ENCODE peak calls at places on chromosomes 4 and X, in eight cellular contexts. A is pancreas; Q is H7; X is AG09309; D is GM23338; J is effector memory CD4-positive, alpha-beta T cell; E is fibroblast of mammary gland; L is mucosa of descending colon. H is an unnamed sample.

GRCh38 chr4:32161382-32161781 is 1441.2 kb downstream of the PCDH7 start:
- DNase-seq in A (no peak), Q (no peak), X (no peak), D (no peak), J (no peak), E (peak; percentile 26), L (no peak), H (no peak)

GRCh38 chrX:45502396-45502795 is 301.7 kb upstream of the DIPK2B start:
- DNase-seq in A (no peak), Q (no peak), X (no peak), D (no peak), J (no peak), E (no peak), L (no peak), H (no peak)

GRCh38 chr4:113837397-113837796 is 75.9 kb upstream of the CAMK2D start:
- DNase-seq in A (no peak), Q (no peak), X (peak; percentile 74), D (no peak), J (no peak), E (peak; percentile 93), L (no peak), H (no peak)

GRCh38 chr4:138707746-138708145 is 307.8 kb upstream of the NOCT start:
- DNase-seq in A (no peak), Q (no peak), X (no peak), D (no peak), J (no peak), E (peak; percentile 51), L (no peak), H (no peak)

GRCh38 chr4:138647433-138647832 is 368.1 kb upstream of the NOCT start:
- DNase-seq in A (no peak), Q (no peak), X (no peak), D (peak; percentile 33), J (no peak), E (no peak), L (no peak), H (no peak)

GRCh38 chr4:973431-974397 is at the start of gene DGKQ:
- DNase-seq in A (peak; percentile 90), Q (peak; percentile 100), X (peak; percentile 18), D (peak; percentile 74), J (peak; percentile 87), E (peak; percentile 67), L (peak; percentile 90), H (peak; percentile 87)

GRCh38 chr4:95268819-95269565 is 279.8 kb downstream of the UNC5C start:
- DNase-seq in A (no peak), Q (no peak), X (no peak), D (no peak), J (no peak), E (peak; percentile 20), L (no peak), H (no peak)

GRCh38 chr4:119025440-119025839 is 110.2 kb upstream of the MYOZ2 start:
- DNase-seq in A (no peak), Q (no peak), X (no peak), D (no peak), J (no peak), E (peak; percentile 77), L (peak; percentile 62), H (no peak)

GRCh38 chr4:1294891-1295290 is 5.2 kb downstream of the MAEA start:
- DNase-seq in A (no peak), Q (peak; percentile 60), X (no peak), D (no peak), J (no peak), E (no peak), L (no peak), H (no peak)

GRCh38 chr4:172826346-172826745 is 342.3 kb upstream of the GALNT7 start:
- DNase-seq in A (no peak), Q (no peak), X (no peak), D (no peak), J (no peak), E (no peak), L (no peak), H (no peak)

GRCh38 chrX:153708415-153708814 is 15.8 kb downstream of the BCAP31 start:
- DNase-seq in A (peak; percentile 83), Q (peak; percentile 83), X (no peak), D (peak; percentile 73), J (peak; percentile 12), E (peak; percentile 84), L (peak; percentile 81), H (no peak)

GRCh38 chrX:45849261-45849660 is 648.6 kb upstream of the DIPK2B start:
- DNase-seq in A (no peak), Q (peak; percentile 19), X (peak; percentile 70), D (peak; percentile 14), J (no peak), E (peak; percentile 86), L (no peak), H (peak; percentile 16)

GRCh38 chrX:134377537-134377936 is 82.4 kb upstream of the HPRT1 start:
- DNase-seq in A (no peak), Q (no peak), X (no peak), D (no peak), J (no peak), E (peak; percentile 54), L (no peak), H (no peak)

GRCh38 chr4:10736895-10737294 is 52.3 kb upstream of the CLNK start:
- DNase-seq in A (no peak), Q (no peak), X (no peak), D (peak; percentile 21), J (no peak), E (no peak), L (no peak), H (no peak)

GRCh38 chrX:120429776-120430535 is 39.1 kb downstream of the LAMP2 start:
- DNase-seq in A (no peak), Q (no peak), X (no peak), D (no peak), J (no peak), E (no peak), L (no peak), H (no peak)

GRCh38 chrX:8233091-8233490 is 62.0 kb upstream of the VCX2 start:
- DNase-seq in A (no peak), Q (no peak), X (no peak), D (no peak), J (no peak), E (no peak), L (no peak), H (no peak)

GRCh38 chr4:6541789-6542188 is 33.2 kb upstream of the MAN2B2 start:
- DNase-seq in A (no peak), Q (no peak), X (no peak), D (no peak), J (no peak), E (no peak), L (no peak), H (no peak)

GRCh38 chr4:82951196-82951595 is 50.7 kb downstream of the THAP9 start:
- DNase-seq in A (no peak), Q (no peak), X (no peak), D (no peak), J (no peak), E (no peak), L (no peak), H (no peak)

GRCh38 chr4:175308236-175308635 is 390.1 kb downstream of the ADAM29 start:
- DNase-seq in A (no peak), Q (no peak), X (no peak), D (no peak), J (no peak), E (peak; percentile 51), L (no peak), H (no peak)

GRCh38 chr4:13989496-13989895 is 362.0 kb upstream of the BOD1L1 start:
- DNase-seq in A (no peak), Q (no peak), X (no peak), D (no peak), J (no peak), E (peak; percentile 42), L (no peak), H (no peak)

GRCh38 chrX:7190157-7190556 is 42.2 kb upstream of the PUDP start:
- DNase-seq in A (no peak), Q (no peak), X (no peak), D (no peak), J (no peak), E (no peak), L (no peak), H (no peak)

GRCh38 chr4:25859429-25860148 is 3.2 kb downstream of the SEL1L3 start:
- DNase-seq in A (no peak), Q (no peak), X (no peak), D (no peak), J (peak; percentile 30), E (no peak), L (no peak), H (peak; percentile 55)

GRCh38 chr4:137451150-137451850 is 81.0 kb downstream of the PCDH18 start:
- DNase-seq in A (no peak), Q (no peak), X (no peak), D (peak; percentile 84), J (no peak), E (no peak), L (no peak), H (no peak)

GRCh38 chr4:102684605-102685052 is 76.1 kb downstream of the MANBA start:
- DNase-seq in A (no peak), Q (no peak), X (peak; percentile 7), D (no peak), J (no peak), E (peak; percentile 79), L (no peak), H (no peak)
- H3K4me3 ChIP-seq in A (no peak overlapping the region), Q (no peak overlapping the region), X (no peak overlapping the region), D (no peak overlapping the region), J (no peak overlapping the region), E (no peak overlapping the region), L (no peak overlapping the region), H (no peak overlapping the region)

GRCh38 chr4:108821056-108821925 is 58.4 kb upstream of the ETNPPL start:
- DNase-seq in A (no peak), Q (no peak), X (no peak), D (no peak), J (no peak), E (peak; percentile 68), L (no peak), H (no peak)
- H3K4me3 ChIP-seq in A (no peak overlapping the region), Q (no peak overlapping the region), X (no peak overlapping the region), D (no peak overlapping the region), J (no peak overlapping the region), E (no peak overlapping the region), L (no peak overlapping the region), H (no peak overlapping the region)

DNA sequence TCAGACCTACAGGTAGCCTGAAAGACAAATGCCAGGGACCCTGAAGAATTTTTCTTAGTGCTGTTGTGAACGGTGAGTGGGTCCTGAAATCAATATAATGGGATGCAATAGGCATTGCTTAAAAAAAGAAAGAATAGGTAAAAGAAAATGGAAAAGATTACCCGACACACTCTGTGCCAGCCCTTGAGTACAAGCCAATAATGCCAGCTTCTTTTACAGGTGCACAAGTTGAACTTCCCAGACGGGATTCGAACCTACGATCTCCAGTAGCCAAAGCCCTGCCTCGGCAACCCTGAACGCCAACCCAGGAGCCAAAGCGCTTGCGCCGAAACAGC is 24.7 kb upstream of the GLOD5 start:
- DNase-seq in A (no peak), Q (no peak), X (no peak), D (no peak), J (no peak), E (no peak), L (no peak), H (no peak)
- H3K4me3 ChIP-seq in A (peak overlapping the region; percentile 45), Q (no peak overlapping the region), X (peak overlapping the region; percentile 16), D (peak overlapping the region; percentile 24), J (no peak overlapping the region), E (peak overlapping the region; percentile 35), L (no peak overlapping the region), H (peak overlapping the region; percentile 8)

DNA sequence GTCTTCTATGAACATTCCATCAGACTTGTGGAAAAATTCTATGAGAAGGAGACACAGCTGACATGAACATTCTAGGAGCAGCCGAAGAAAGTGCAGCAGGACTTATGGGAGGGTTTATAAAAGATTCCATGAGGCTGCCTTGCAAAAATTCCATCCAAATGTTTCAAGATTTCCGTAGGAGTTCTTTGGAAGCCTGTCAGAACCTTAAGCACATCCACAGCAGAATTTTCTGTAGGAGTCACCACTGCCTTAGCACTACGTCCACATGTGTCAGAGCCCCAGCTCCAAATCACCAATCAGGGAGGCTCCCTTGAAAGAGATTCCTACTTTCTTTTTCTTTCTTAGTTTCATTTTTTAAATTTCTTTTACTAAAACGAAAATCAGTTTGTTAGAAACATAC is 66.9 kb upstream of the MSX1 start:
- DNase-seq in A (no peak), Q (no peak), X (peak; percentile 81), D (no peak), J (no peak), E (peak; percentile 79), L (no peak), H (no peak)
- H3K4me3 ChIP-seq in A (no peak overlapping the region), Q (no peak overlapping the region), X (no peak overlapping the region), D (no peak overlapping the region), J (no peak overlapping the region), E (no peak overlapping the region), L (no peak overlapping the region), H (no peak overlapping the region)

H was measured in CD8-positive, alpha-beta memory T cell.